ENCODE peak calls at places on chromosomes 16 and 17, in seven cellular contexts. U is stomach, G is endodermal cell, K is cardiac muscle cell, N is right lobe of liver, S is fibroblast of lung, J is HCT116. H is an unnamed sample. For H3K4me1, the result is how much of the 10 kb centered on the place peaks cover.

GRCh38 chr16:49821614-49822282 is 34.2 kb downstream of the ZNF423 start:
- DNase-seq in U (no peak), G (no peak), K (no peak), N (no peak), S (peak), J (no peak), H (no peak)

GRCh38 chr16:89164847-89165684 is 6.5 kb upstream of the CDH15 start:
- DNase-seq in U (no peak), G (no peak), K (no peak), N (no peak), S (no peak), J (no peak), H (no peak)

GRCh38 chr17:14748036-14748715 is 447.3 kb downstream of the HS3ST3B1 start:
- DNase-seq in U (no peak), G (no peak), K (no peak), N (no peak), S (no peak), J (no peak), H (peak)

GRCh38 chr17:78793415-78793814 is 11.3 kb upstream of the CYTH1 start:
- DNase-seq in U (no peak), G (no peak), K (no peak), N (no peak), S (no peak), J (no peak), H (no peak)

GRCh38 chr17:27946521-27946920 is 53.4 kb upstream of the LYRM9 start:
- DNase-seq in U (no peak), G (no peak), K (no peak), N (no peak), S (no peak), J (no peak), H (no peak)

GRCh38 chr16:17515421-17516210 is 44.9 kb upstream of the XYLT1 start:
- DNase-seq in U (no peak), G (no peak), K (no peak), N (no peak), S (peak), J (no peak), H (no peak)

GRCh38 chr16:49499018-49499785 is 125.6 kb downstream of the C16orf78 start:
- DNase-seq in U (peak), G (peak), K (peak), N (no peak), S (no peak), J (no peak), H (no peak)

GRCh38 chr16:1533443-1533951 is at the start of gene TMEM204:
- DNase-seq in U (peak), G (no peak), K (no peak), N (no peak), S (peak), J (no peak), H (no peak)

DNA sequence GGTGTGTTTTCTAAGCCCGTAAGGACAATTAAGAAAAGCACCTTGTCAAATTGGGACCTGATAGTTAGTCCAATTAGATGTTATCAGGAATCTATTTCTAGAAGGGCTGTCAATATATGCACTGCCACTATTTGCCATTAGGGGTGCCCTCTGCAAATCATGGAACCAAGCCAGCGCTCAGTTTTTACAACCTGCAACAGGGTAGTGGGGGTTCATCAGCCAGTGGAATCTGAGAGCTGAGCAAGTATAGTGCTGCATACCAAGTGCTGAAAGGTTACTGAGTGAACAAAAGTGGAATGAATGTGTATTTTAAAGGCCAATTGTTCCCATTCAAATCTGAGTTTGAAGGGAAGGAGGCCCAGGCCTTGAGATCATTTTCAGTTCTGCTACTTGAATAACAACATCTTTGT is 10.4 kb downstream of the PRR11 start:
- DNase-seq in U (peak), G (peak), K (peak), N (no peak), S (peak), J (peak), H (no peak)
- TF ChIP-seq CTCF in U (no peak), G (peak), K (peak), N (peak), S (peak), J (peak), H (peak)

DNA sequence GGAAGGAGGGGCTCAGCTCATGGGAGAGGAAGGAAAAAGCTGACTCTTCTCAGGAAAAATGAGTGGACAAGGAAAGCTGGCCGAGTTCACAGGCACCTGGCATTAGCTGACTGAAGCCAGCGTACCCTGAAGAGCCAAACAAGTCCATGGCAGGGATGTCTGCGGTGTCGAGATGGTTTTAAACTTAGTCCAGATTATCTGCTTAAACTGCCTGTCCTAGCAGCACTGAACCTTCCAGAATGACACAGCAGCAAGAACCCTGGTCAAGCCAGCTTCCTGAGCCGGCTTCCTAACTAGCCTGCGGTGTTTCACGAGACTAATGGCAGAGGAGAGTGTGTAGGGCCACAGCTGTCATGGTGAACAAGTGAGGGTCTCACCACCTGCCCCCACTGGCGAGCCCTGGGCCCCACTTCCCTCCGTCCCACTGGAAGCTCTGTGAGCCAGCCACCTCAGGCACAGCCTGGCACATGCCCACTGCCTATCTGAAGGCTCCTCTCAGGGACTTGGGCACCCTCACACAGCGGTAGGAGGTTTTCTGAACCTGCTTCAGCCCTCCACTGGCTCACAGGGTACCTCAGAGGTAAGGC is 28.8 kb upstream of the MTSS2 start:
- DNase-seq in U (no peak), G (no peak), K (no peak), N (no peak), S (no peak), J (no peak), H (no peak)
- H3K27ac ChIP-seq in U (peak), G (peak), K (peak), N (peak), S (peak), J (no peak), H (peak)

GRCh38 chr16:3549906-3550305 is 27.3 kb downstream of the NLRC3 start:
- DNase-seq in U (no peak), G (no peak), K (no peak), N (no peak), S (no peak), J (no peak), H (no peak)

GRCh38 chr16:3546990-3547682 is 30.1 kb downstream of the NLRC3 start:
- DNase-seq in U (no peak), G (no peak), K (no peak), N (no peak), S (no peak), J (no peak), H (no peak)

GRCh38 chr16:3548859-3549258 is 28.3 kb downstream of the NLRC3 start:
- DNase-seq in U (no peak), G (no peak), K (no peak), N (no peak), S (no peak), J (no peak), H (no peak)

GRCh38 chr16:3550851-3551847 is 26.1 kb downstream of the NLRC3 start:
- DNase-seq in U (no peak), G (no peak), K (no peak), N (no peak), S (no peak), J (no peak), H (no peak)

DNA sequence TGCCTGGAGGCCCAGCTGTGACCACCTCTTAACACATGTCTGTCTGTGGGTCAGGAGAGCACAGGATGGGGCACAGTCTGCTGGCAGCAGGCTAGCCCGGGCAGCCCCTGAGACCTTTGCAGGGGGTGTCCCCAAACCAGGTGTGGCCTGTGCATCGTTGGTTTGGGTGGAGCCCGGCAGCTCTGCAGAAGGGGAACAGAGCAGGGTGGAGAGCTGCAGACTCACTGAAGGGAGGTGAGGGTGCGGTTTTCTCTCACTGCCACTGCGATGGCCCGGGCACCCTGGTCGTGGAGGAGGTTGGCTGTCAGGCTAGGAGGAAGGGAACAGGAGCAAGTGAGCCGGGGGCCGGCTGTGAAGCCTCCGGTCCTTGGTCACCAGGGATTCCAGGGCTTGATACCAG is 28.8 kb downstream of the NLRC3 start:
- DNase-seq in U (no peak), G (no peak), K (no peak), N (no peak), S (no peak), J (no peak), H (no peak)
- H3K4me1 ChIP-seq in U (under half), G (under half), K (under half), N (under half), S (under half), J (under half), H (under half)

GRCh38 chr16:24539295-24539849 is at the start of gene RBBP6:
- DNase-seq in U (peak), G (peak), K (peak), N (peak), S (peak), J (peak), H (peak)
- TF ChIP-seq CTCF in U (no peak), G (peak), K (peak), N (peak), S (peak), J (peak), H (no peak)

GRCh38 chr16:87757841-87758426 is 7.9 kb downstream of the KLHDC4 start:
- DNase-seq in U (no peak), G (no peak), K (no peak), N (no peak), S (peak), J (no peak), H (no peak)
- H3K27ac ChIP-seq in U (no peak), G (no peak), K (no peak), N (no peak), S (no peak), J (no peak), H (no peak)

DNA sequence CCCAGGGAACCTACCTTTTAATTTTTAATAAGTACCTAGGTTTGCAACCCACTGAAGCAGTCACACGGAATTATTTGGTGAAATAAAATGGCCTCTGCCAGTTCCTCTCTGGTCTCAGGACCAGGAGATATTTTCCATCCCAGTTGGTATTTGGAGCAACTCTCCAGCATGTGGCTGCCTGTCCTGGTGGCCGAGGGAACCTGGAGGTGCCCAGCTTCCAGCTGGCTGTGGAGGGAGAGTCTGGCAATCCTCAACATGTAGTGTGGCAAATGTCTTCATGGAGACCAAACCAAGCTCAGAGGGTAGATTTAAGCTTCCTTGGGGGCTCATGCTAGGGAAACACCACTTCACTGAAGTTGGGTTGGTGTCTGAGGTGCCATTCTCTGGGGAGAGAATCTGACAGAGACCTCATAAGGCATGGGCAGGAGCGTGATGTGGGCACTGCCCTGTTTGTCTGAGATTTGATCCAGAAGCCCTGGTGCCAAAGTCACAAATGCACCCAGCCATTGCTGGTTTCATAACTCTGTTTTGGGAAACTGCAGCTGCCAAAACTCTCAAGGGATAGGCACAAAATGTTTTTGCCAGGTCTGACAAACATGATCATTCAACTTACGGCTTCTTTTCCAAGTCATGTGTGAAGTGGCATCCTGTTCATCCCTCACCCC is 2.8 kb downstream of the MT1X start:
- DNase-seq in U (no peak), G (no peak), K (no peak), N (peak), S (no peak), J (no peak), H (no peak)
- H3K4me1 ChIP-seq in U (under half), G (under half), K (under half), N (under half), S (under half), J (under half), H (under half)

DNA sequence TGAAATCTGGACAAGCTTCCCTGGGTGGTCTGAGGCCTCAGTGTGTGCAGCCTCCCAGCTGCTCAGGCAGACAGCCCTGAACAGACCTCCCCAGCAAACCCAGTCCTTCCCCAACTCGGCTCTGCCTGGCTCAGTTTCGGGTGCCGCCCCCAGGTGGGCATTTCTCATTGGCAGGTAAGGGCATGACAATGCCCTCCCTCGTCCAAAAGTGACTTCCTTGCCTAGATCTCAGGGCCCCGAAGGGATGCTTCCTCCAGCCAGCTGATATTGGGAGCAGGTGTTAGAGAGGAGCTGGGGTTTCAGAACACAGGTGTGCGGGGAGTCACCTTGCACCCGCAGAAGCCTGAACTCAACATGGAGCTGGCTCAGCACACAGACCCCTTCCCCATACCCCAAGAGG is 3.8 kb upstream of the PPL start:
- DNase-seq in U (no peak), G (peak), K (no peak), N (no peak), S (no peak), J (no peak), H (peak)
- TF ChIP-seq CTCF in U (no peak), G (no peak), K (no peak), N (no peak), S (no peak), J (no peak), H (no peak)

H was measured in left lung.